ENCODE peak calls at places on chromosomes 1 and 21, in nine cellular contexts. M, B, K, Z, C, I, T, H and P are unnamed samples.
A peak's percentile ranks its signal among the peaks of the same experiment; 100 is the strongest.

GRCh38 chr1:35220976-35221375 is 28.0 kb upstream of the SFPQ start:
- DNase-seq in M (no peak), B (no peak), K (peak; percentile 16), Z (no peak), C (peak; percentile 31), I (no peak), T (peak; percentile 14), H (peak; percentile 41), P (no peak)

GRCh38 chr1:65056866-65057265 is 90.5 kb upstream of the JAK1 start:
- DNase-seq in M (no peak), B (no peak), K (no peak), Z (no peak), C (no peak), I (no peak), T (no peak), H (no peak), P (no peak)

GRCh38 chr1:64183380-64183984 is 19.9 kb upstream of the UBE2U start:
- DNase-seq in M (no peak), B (no peak), K (no peak), Z (no peak), C (no peak), I (no peak), T (no peak), H (no peak), P (no peak)

GRCh38 chr1:213273546-213273945 is 222.5 kb downstream of the RPS6KC1 start:
- DNase-seq in M (no peak), B (no peak), K (no peak), Z (no peak), C (no peak), I (no peak), T (no peak), H (no peak), P (no peak)

GRCh38 chr1:25433389-25434186 is 2.9 kb downstream of the MACO1 start:
- DNase-seq in M (no peak), B (no peak), K (no peak), Z (no peak), C (no peak), I (no peak), T (no peak), H (no peak), P (no peak)

GRCh38 chr21:45052960-45053359 is 21.4 kb upstream of the ADARB1 start:
- DNase-seq in M (no peak), B (no peak), K (no peak), Z (no peak), C (no peak), I (no peak), T (no peak), H (no peak), P (no peak)

GRCh38 chr21:37675202-37675801 is 241.0 kb downstream of the KCNJ6 start:
- DNase-seq in M (peak; percentile 64), B (peak; percentile 62), K (peak; percentile 63), Z (peak; percentile 65), C (peak; percentile 23), I (no peak), T (peak; percentile 78), H (peak; percentile 84), P (peak; percentile 52)

GRCh38 chr1:35691080-35691479 is 27.6 kb downstream of the C1orf216 start:
- DNase-seq in M (no peak), B (no peak), K (no peak), Z (no peak), C (no peak), I (no peak), T (no peak), H (peak; percentile 68), P (no peak)

GRCh38 chr1:193408782-193409293 is 222.4 kb upstream of the B3GALT2 start:
- DNase-seq in M (no peak), B (peak; percentile 72), K (no peak), Z (peak; percentile 67), C (no peak), I (peak; percentile 51), T (no peak), H (peak; percentile 13), P (peak; percentile 90)

GRCh38 chr1:193406901-193407300 is 220.5 kb upstream of the B3GALT2 start:
- DNase-seq in M (no peak), B (no peak), K (peak; percentile 54), Z (no peak), C (no peak), I (no peak), T (no peak), H (peak; percentile 50), P (no peak)

GRCh38 chr1:193402032-193402431 is 215.6 kb upstream of the B3GALT2 start:
- DNase-seq in M (no peak), B (no peak), K (no peak), Z (no peak), C (no peak), I (no peak), T (no peak), H (no peak), P (no peak)

GRCh38 chr1:193402977-193403376 is 216.6 kb upstream of the B3GALT2 start:
- DNase-seq in M (no peak), B (no peak), K (no peak), Z (no peak), C (no peak), I (no peak), T (no peak), H (no peak), P (no peak)

DNA sequence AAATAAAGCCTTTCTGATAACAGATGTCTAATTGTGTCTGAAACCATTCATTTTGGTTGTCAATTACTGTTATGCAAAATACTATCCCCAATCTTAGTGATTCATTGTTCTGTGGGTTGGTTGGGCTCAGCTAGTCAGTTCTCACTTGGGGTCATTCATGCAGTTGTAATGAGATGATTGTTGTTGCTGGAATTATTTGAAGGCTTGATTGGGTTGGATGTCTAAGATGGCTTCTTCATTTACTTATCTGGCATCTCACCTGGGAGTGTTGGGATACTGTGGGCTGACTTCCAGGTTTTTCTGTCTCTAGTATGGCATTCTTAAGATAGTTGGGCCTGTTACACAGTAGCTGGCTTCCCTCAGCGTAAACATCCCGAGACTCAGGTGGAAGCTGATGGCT is 217.8 kb upstream of the B3GALT2 start:
- DNase-seq in M (no peak), B (no peak), K (no peak), Z (no peak), C (no peak), I (no peak), T (no peak), H (peak; percentile 38), P (no peak)
- TF ChIP-seq CTCF in M (no peak), B (no peak), K (no peak), Z (no peak), C (no peak), I (no peak), T (no peak), H (no peak), P (no peak)

GRCh38 chr1:2133879-2134215 is 60.7 kb downstream of the FAAP20 start:
- DNase-seq in M (no peak), B (no peak), K (no peak), Z (no peak), C (no peak), I (no peak), T (no peak), H (peak; percentile 41), P (no peak)

GRCh38 chr1:2134232-2134603 is 60.4 kb downstream of the FAAP20 start:
- DNase-seq in M (no peak), B (no peak), K (no peak), Z (no peak), C (no peak), I (no peak), T (no peak), H (no peak), P (no peak)

GRCh38 chr1:2133039-2133878 is 61.3 kb downstream of the FAAP20 start:
- DNase-seq in M (peak; percentile 86), B (peak; percentile 97), K (peak; percentile 98), Z (peak; percentile 99), C (peak; percentile 91), I (peak; percentile 92), T (peak; percentile 97), H (peak; percentile 100), P (peak; percentile 96)

GRCh38 chr1:2130871-2131289 is 63.7 kb downstream of the FAAP20 start:
- DNase-seq in M (no peak), B (no peak), K (no peak), Z (no peak), C (no peak), I (no peak), T (no peak), H (no peak), P (no peak)

GRCh38 chr1:2132222-2133038 is 62.1 kb downstream of the FAAP20 start:
- DNase-seq in M (no peak), B (peak; percentile 58), K (peak; percentile 39), Z (peak; percentile 47), C (no peak), I (no peak), T (peak; percentile 42), H (peak; percentile 79), P (no peak)
- TF ChIP-seq CTCF in M (peak; percentile 40), B (peak; percentile 66), K (peak; percentile 19), Z (peak; percentile 50), C (peak; percentile 25), I (no peak), T (peak; percentile 42), H (peak; percentile 61), P (no peak)

DNA sequence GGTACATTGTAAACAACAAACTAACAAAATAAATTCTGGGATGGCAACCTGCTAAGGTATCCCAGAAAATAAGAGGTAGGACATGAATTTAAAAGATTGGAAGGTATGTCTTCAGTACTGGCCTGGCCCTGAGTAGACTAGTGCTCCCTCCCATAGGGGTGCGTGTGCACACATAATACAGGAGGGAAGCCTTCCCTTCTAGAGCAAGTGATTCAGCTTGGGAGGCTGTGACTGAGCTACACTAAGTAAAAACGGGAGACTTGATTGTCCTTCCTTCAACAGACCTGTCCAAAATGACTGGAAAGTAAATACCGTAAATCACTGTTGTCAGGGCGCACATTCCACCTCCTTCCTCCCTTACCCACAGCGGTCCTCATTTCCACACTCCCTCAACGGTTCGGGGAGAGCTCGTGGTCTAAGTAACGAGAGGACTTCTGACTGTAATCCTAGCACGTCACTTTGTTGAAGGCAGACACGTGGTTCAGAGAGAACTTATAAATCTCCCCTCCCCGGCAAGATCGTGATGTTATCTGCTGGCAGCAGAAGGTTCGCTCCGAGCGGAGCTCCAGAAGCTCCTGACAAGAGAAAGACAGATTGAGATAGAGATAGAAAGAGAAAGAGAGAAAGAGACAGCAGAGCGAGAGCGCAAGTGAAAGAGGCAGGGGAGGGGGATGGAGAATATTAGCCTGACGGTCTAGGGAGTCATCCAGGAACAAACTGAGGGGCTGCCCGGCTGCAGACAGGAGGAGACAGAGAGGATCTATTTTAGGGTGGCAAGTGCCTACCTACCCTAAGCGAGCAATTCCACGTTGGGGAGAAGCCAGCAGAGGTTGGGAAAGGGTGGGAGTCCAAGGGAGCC is at the start of gene TGFB2:
- DNase-seq in M (no peak), B (peak; percentile 66), K (peak; percentile 70), Z (no peak), C (no peak), I (no peak), T (peak; percentile 12), H (peak; percentile 29), P (no peak)
- TF ChIP-seq CTCF in M (no peak), B (no peak), K (no peak), Z (peak; percentile 13), C (no peak), I (no peak), T (no peak), H (no peak), P (no peak)

GRCh38 chr1:17577907-17578297 is 38.4 kb downstream of the ARHGEF10L start:
- DNase-seq in M (no peak), B (no peak), K (no peak), Z (no peak), C (no peak), I (no peak), T (no peak), H (no peak), P (no peak)

GRCh38 chr1:17573518-17574041 is 34.1 kb downstream of the ARHGEF10L start:
- DNase-seq in M (no peak), B (no peak), K (no peak), Z (no peak), C (no peak), I (no peak), T (peak; percentile 86), H (peak; percentile 75), P (no peak)

GRCh38 chr1:17572264-17572985 is 32.9 kb downstream of the ARHGEF10L start:
- DNase-seq in M (no peak), B (no peak), K (peak; percentile 18), Z (no peak), C (no peak), I (no peak), T (no peak), H (peak; percentile 58), P (no peak)

GRCh38 chr1:17575786-17576584 is 36.5 kb downstream of the ARHGEF10L start:
- DNase-seq in M (no peak), B (no peak), K (no peak), Z (no peak), C (no peak), I (no peak), T (no peak), H (no peak), P (no peak)

DNA sequence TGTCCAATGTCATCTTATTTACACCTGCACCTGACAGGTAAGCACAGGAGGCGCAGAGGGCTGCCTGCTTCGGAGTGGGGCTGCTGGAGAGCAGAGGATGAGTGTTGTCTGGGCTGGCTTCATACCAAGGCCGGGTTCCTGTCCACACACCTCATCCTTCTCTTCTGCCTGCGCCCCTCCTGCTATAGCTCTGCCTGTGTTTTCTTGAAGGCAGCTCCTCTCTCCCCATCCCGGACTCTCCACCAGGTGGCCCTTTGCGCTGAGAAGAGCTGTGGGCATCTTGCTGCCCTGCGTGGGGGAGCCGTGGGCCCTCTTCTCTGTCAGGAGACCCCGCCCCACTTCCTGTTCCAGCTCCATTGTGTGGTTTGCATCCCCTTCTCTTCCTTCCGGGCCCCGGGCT is 35.0 kb downstream of the ARHGEF10L start:
- DNase-seq in M (no peak), B (no peak), K (no peak), Z (no peak), C (no peak), I (no peak), T (peak; percentile 22), H (peak; percentile 47), P (no peak)
- TF ChIP-seq CTCF in M (peak; percentile 38), B (no peak), K (no peak), Z (peak; percentile 8), C (no peak), I (no peak), T (peak; percentile 41), H (peak; percentile 41), P (no peak)